ENCODE peak calls at places on chromosomes 1 and 21, in ten cellular contexts. J is H1, A is A549, N is IMR-90, Y is fibroblast of lung, M is K562, I is OCI-LY7, O is neural progenitor cell, H is PC-3, C is HCT116. V is an unnamed sample.

GRCh38 chr1:165225650-165226049 is 130.9 kb downstream of the LMX1A start:
- DNase-seq in J (no peak), A (no peak), N (no peak), Y (no peak), M (no peak), I (no peak), O (no peak), H (no peak), C (no peak), V (no peak)

GRCh38 chr1:58620926-58621325 is 43.9 kb upstream of the TACSTD2 start:
- DNase-seq in J (no peak), A (no peak), N (no peak), Y (no peak), M (no peak), I (no peak), O (no peak), H (peak; percentile 52), C (no peak), V (no peak)

GRCh38 chr1:161121838-161122237 is 3.9 kb downstream of the NIT1 start:
- DNase-seq in J (no peak), A (no peak), N (no peak), Y (no peak), M (no peak), I (no peak), O (no peak), H (no peak), C (no peak), V (no peak)

GRCh38 chr1:54052470-54052933 is 502 bp downstream of the TMEM59 start:
- DNase-seq in J (no peak), A (peak; percentile 25), N (peak; percentile 62), Y (peak; percentile 21), M (peak; percentile 64), I (peak; percentile 34), O (peak; percentile 66), H (no peak), C (no peak), V (peak; percentile 27)

GRCh38 chr21:44082648-44083436 is 24.4 kb upstream of the PWP2 start:
- DNase-seq in J (no peak), A (no peak), N (no peak), Y (no peak), M (no peak), I (no peak), O (no peak), H (no peak), C (no peak), V (no peak)

GRCh38 chr1:228452194-228453021 is 34.8 kb upstream of the RNF187 start:
- DNase-seq in J (peak; percentile 45), A (no peak), N (peak; percentile 25), Y (peak; percentile 28), M (peak; percentile 73), I (no peak), O (no peak), H (no peak), C (no peak), V (no peak)

GRCh38 chr1:206002160-206002559 is 1.0 kb downstream of the RAB7B start:
- DNase-seq in J (peak; percentile 22), A (no peak), N (no peak), Y (no peak), M (no peak), I (no peak), O (no peak), H (no peak), C (no peak), V (no peak)

GRCh38 chr1:93042822-93043557 is 36.1 kb upstream of the MTF2 start:
- DNase-seq in J (no peak), A (no peak), N (no peak), Y (no peak), M (no peak), I (no peak), O (no peak), H (no peak), C (no peak), V (no peak)

GRCh38 chr1:198577444-198577843 is 37.0 kb upstream of the ATP6V1G3 start:
- DNase-seq in J (no peak), A (no peak), N (peak; percentile 87), Y (peak; percentile 83), M (no peak), I (no peak), O (no peak), H (peak; percentile 83), C (no peak), V (no peak)

GRCh38 chr1:89884718-89885596 is 64.1 kb downstream of the LRRC8D start:
- DNase-seq in J (no peak), A (no peak), N (peak; percentile 69), Y (peak; percentile 69), M (no peak), I (no peak), O (no peak), H (peak; percentile 64), C (no peak), V (no peak)

GRCh38 chr1:204573563-204573925 is 57.3 kb downstream of the MDM4 start:
- DNase-seq in J (no peak), A (peak; percentile 30), N (peak; percentile 63), Y (no peak), M (no peak), I (no peak), O (no peak), H (peak; percentile 98), C (no peak), V (no peak)

GRCh38 chr1:30253807-30254440 is 469.5 kb downstream of the MATN1 start:
- DNase-seq in J (no peak), A (no peak), N (no peak), Y (no peak), M (no peak), I (no peak), O (peak; percentile 39), H (no peak), C (no peak), V (no peak)

GRCh38 chr1:21763236-21763635 is 19.7 kb downstream of the USP48 start:
- DNase-seq in J (no peak), A (no peak), N (no peak), Y (no peak), M (no peak), I (peak; percentile 14), O (no peak), H (no peak), C (no peak), V (no peak)

GRCh38 chr1:97632075-97632474 is 288.8 kb downstream of the DPYD start:
- DNase-seq in J (no peak), A (no peak), N (peak; percentile 60), Y (peak; percentile 51), M (no peak), I (no peak), O (no peak), H (peak; percentile 46), C (no peak), V (no peak)

GRCh38 chr1:156627313-156627880 is 8.2 kb downstream of the HAPLN2 start:
- DNase-seq in J (no peak), A (peak; percentile 57), N (peak; percentile 47), Y (peak; percentile 29), M (peak; percentile 53), I (peak; percentile 84), O (peak; percentile 64), H (peak; percentile 88), C (peak; percentile 39), V (no peak)

GRCh38 chr1:54887665-54888071 is 673 bp upstream of the DHCR24 start:
- DNase-seq in J (no peak), A (no peak), N (no peak), Y (no peak), M (no peak), I (peak; percentile 15), O (peak; percentile 43), H (no peak), C (no peak), V (peak; percentile 46)

DNA sequence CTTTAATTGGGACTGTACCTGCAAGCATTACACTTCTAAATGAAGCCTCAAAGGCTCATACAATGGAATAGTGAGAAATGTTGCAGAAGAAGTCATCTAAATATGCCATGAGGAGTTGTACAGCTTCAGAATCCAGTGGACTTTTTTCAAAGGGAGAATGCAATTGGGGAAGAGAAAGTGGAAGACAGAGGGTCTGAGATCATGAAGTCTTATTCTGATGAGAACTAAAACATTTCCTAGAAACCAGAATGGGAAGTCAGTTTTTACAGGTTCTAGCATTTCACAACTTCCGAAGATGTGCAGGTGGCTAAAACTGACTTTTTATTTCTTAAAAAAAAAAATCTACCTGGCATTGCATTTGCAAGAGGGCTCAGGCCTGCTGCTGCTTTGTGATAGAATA is 424.4 kb upstream of the RUNX1 start:
- DNase-seq in J (no peak), A (no peak), N (no peak), Y (no peak), M (no peak), I (no peak), O (no peak), H (no peak), C (no peak), V (no peak)
- H3K4me2 ChIP-seq in J (no peak overlapping the region), A (no peak overlapping the region), N (no peak overlapping the region), Y (no peak overlapping the region), M (no peak overlapping the region), I (no peak overlapping the region), O (no peak overlapping the region), H (no peak overlapping the region), C (no peak overlapping the region), V (no peak overlapping the region)

GRCh38 chr1:153343811-153344717 is 4.6 kb downstream of the PGLYRP4 start:
- DNase-seq in J (peak; percentile 31), A (no peak), N (no peak), Y (no peak), M (peak; percentile 70), I (no peak), O (no peak), H (no peak), C (no peak), V (no peak)
- H3K4me2 ChIP-seq in J (no peak overlapping the region), A (no peak overlapping the region), N (no peak overlapping the region), Y (no peak overlapping the region), M (peak overlapping the region; percentile 78), I (no peak overlapping the region), O (no peak overlapping the region), H (no peak overlapping the region), C (no peak overlapping the region), V (no peak overlapping the region)

DNA sequence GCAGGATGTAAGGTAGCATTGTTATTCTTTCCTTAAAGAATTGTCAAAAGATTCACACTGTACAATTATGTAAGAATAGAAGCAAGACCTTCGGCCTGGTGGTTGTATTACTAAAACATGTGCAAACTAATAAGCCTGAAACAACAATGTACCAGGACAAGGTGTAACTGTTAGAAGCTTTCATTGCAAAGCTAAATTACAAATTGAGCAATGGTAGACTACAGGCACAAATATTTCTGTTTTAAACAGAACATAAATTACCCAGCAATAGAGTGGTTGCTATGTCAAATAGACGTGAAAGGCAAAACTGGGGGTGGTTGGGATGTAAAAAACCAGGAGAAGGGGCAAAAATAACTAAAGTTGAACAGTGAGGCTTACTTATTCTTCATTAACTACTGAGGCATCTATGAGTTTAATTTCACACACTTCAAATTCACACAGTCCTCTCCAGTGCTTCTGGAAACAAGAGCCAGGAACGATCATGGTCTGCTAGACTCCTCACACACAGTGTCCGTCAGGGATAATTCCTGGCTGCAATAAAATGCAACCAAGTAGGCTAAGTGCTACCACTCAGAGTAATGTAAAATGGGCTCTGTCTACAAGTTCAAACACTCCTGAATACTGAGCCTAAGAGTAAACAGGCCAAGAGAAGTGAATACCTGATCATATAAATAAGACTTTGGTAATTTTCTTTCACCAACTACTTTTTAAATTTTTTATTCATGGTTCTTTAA is 39.3 kb upstream of the C1orf198 start:
- DNase-seq in J (no peak), A (no peak), N (no peak), Y (no peak), M (no peak), I (no peak), O (no peak), H (no peak), C (no peak), V (no peak)
- H3K4me2 ChIP-seq in J (no peak overlapping the region), A (no peak overlapping the region), N (no peak overlapping the region), Y (no peak overlapping the region), M (no peak overlapping the region), I (no peak overlapping the region), O (no peak overlapping the region), H (no peak overlapping the region), C (no peak overlapping the region), V (no peak overlapping the region)

GRCh38 chr1:113830039-113830438 is 17.8 kb upstream of the RSBN1 start:
- DNase-seq in J (no peak), A (no peak), N (peak; percentile 61), Y (no peak), M (no peak), I (no peak), O (no peak), H (peak; percentile 42), C (no peak), V (no peak)
- H3K4me2 ChIP-seq in J (no peak overlapping the region), A (no peak overlapping the region), N (peak overlapping the region; percentile 36), Y (no peak overlapping the region), M (no peak overlapping the region), I (no peak overlapping the region), O (no peak overlapping the region), H (peak overlapping the region; percentile 23), C (no peak overlapping the region), V (no peak overlapping the region)

V was measured in neuronal stem cell.